ENCODE peak calls at places on chromosomes 16 and 17, in eight cellular contexts. Q is OCI-LY7, L is neural progenitor cell, I is HCT116, O is PC-3, H is GM23338, U is MM.1S, Y is hepatocyte. E is an unnamed sample.

GRCh38 chr17:35289222-35289621 is 46.4 kb downstream of the SLFN5 start:
- DNase-seq in L (no peak), Q (no peak), O (no peak), H (no peak), Y (no peak), U (peak), I (no peak), E (no peak)

GRCh38 chr16:49524578-49525315 is 151.1 kb downstream of the C16orf78 start:
- DNase-seq in U (no peak), H (no peak), L (no peak), I (no peak), Y (no peak), O (no peak), Q (no peak), E (no peak)

GRCh38 chr17:75809631-75810111 is 25.1 kb downstream of the UNK start:
- DNase-seq in Y (no peak), L (no peak), H (no peak), O (no peak), U (no peak), Q (no peak), I (no peak), E (no peak)

GRCh38 chr16:30805056-30805369 is 18.0 kb upstream of the ZNF629 start:
- DNase-seq in Y (no peak), O (no peak), L (no peak), H (no peak), I (no peak), U (no peak), Q (no peak), E (no peak)

GRCh38 chr17:81273698-81274470 is 21.2 kb downstream of the SLC38A10 start:
- DNase-seq in O (no peak), H (no peak), Q (no peak), Y (no peak), I (no peak), L (no peak), U (no peak), E (no peak)

GRCh38 chr16:85438981-85439639 is 174.0 kb upstream of the GSE1 start:
- DNase-seq in H (no peak), U (no peak), Y (no peak), Q (no peak), I (no peak), L (no peak), O (no peak), E (no peak)

GRCh38 chr16:48365030-48365600 is 20.1 kb downstream of the SIAH1 start:
- DNase-seq in O (peak), L (no peak), Q (no peak), I (no peak), H (no peak), Y (peak), U (no peak), E (peak)

GRCh38 chr17:43846963-43847369 is at the start of gene CD300LG:
- DNase-seq in O (no peak), L (peak), H (peak), Y (no peak), U (no peak), I (no peak), Q (no peak), E (peak)

GRCh38 chr17:81295678-81296381 is 723 bp upstream of the SLC38A10 start:
- DNase-seq in Y (peak), L (peak), O (peak), Q (peak), H (peak), U (peak), I (peak), E (peak)

GRCh38 chr17:2158011-2158410 is 103.1 kb downstream of the HIC1 start:
- DNase-seq in O (no peak), Y (peak), Q (no peak), I (no peak), H (no peak), U (no peak), L (no peak), E (peak)

GRCh38 chr17:17171186-17171585 is 34.9 kb downstream of the PLD6 start:
- DNase-seq in L (no peak), U (no peak), I (no peak), O (no peak), Q (no peak), H (no peak), Y (no peak), E (no peak)
- TF ChIP-seq EZH2phosphoT487 in L (no peak), U (no peak), I (no peak), O (no peak), Q (no peak), H (no peak), Y (no peak), E (no peak)

GRCh38 chr17:50514936-50515702 is 6.9 kb downstream of the MYCBPAP start:
- DNase-seq in Y (no peak), I (no peak), Q (no peak), U (no peak), H (peak), O (no peak), L (peak), E (peak)
- TF ChIP-seq EZH2phosphoT487 in Y (no peak), I (no peak), Q (no peak), U (no peak), H (no peak), O (no peak), L (no peak), E (no peak)

DNA sequence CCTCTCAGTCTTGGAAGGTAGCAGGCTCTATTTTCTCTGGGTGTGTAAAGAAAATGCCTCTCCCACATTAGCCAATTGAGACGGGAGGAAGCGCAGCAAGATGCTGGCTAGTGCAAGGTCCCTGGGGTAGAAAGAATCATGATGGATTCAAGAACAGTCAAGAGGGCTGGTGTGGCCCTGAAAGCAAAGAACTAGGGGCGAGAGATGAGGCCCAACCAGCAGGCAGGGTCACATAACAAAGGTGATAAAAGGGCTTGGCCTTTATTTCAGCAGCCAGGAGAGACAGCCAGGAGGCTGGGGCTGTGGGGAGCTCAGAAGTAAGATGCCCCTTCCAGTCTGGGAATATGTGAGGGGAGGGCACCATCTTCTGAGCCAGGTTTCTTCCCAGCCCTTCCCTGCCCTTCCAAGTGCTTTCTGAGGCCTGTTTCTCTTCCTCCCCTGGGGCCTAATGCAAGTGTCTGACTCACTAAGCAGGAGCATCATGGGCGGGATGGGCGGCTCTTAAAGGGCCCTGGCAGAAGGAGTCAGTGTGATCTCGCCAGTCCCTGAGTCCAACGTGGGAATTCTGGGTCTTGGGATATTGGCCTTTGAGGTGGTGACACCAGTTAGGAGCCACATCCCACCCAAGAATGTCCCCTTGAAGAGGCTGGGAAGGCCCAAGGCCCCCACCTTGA is 3.9 kb upstream of the NLRC5 start:
- DNase-seq in Y (peak), U (no peak), L (no peak), Q (no peak), I (peak), O (peak), H (no peak), E (peak)
- TF ChIP-seq EZH2phosphoT487 in Y (no peak), U (no peak), L (no peak), Q (no peak), I (no peak), O (no peak), H (no peak), E (no peak)

GRCh38 chr17:74757931-74758845 is 9.8 kb downstream of the NHERF1 start:
- DNase-seq in O (no peak), H (no peak), U (no peak), Y (no peak), I (no peak), L (no peak), Q (no peak), E (no peak)

GRCh38 chr17:74759941-74760340 is 11.5 kb downstream of the NHERF1 start:
- DNase-seq in Q (no peak), U (no peak), L (peak), O (peak), H (peak), I (no peak), Y (peak), E (no peak)

GRCh38 chr17:74758846-74759163 is 10.4 kb downstream of the NHERF1 start:
- DNase-seq in L (no peak), H (no peak), I (no peak), O (peak), Y (no peak), U (peak), Q (no peak), E (peak)

GRCh38 chr17:74760404-74761105 is 12.1 kb downstream of the NHERF1 start:
- DNase-seq in Q (no peak), I (no peak), U (no peak), O (no peak), Y (no peak), L (peak), H (no peak), E (no peak)

GRCh38 chr17:74759243-74759801 is 10.9 kb downstream of the NHERF1 start:
- DNase-seq in U (peak), O (no peak), Y (no peak), L (no peak), I (no peak), Q (peak), H (no peak), E (no peak)
- TF ChIP-seq EZH2phosphoT487 in U (no peak), O (no peak), Y (no peak), L (no peak), I (no peak), Q (no peak), H (no peak), E (no peak)

GRCh38 chr17:83072600-83073358 is 6.6 kb upstream of the METRNL start:
- DNase-seq in U (no peak), Q (no peak), L (no peak), Y (no peak), H (no peak), I (no peak), O (no peak), E (no peak)

GRCh38 chr17:83071966-83072562 is 7.3 kb upstream of the METRNL start:
- DNase-seq in Q (no peak), U (no peak), L (no peak), H (no peak), O (no peak), Y (no peak), I (no peak), E (no peak)

GRCh38 chr17:83075270-83075880 is 4.0 kb upstream of the METRNL start:
- DNase-seq in O (no peak), Y (no peak), Q (no peak), L (no peak), U (no peak), H (no peak), I (no peak), E (no peak)

GRCh38 chr17:83074696-83075223 is 4.6 kb upstream of the METRNL start:
- DNase-seq in U (no peak), L (no peak), Q (no peak), Y (no peak), I (no peak), O (no peak), H (no peak), E (no peak)

DNA sequence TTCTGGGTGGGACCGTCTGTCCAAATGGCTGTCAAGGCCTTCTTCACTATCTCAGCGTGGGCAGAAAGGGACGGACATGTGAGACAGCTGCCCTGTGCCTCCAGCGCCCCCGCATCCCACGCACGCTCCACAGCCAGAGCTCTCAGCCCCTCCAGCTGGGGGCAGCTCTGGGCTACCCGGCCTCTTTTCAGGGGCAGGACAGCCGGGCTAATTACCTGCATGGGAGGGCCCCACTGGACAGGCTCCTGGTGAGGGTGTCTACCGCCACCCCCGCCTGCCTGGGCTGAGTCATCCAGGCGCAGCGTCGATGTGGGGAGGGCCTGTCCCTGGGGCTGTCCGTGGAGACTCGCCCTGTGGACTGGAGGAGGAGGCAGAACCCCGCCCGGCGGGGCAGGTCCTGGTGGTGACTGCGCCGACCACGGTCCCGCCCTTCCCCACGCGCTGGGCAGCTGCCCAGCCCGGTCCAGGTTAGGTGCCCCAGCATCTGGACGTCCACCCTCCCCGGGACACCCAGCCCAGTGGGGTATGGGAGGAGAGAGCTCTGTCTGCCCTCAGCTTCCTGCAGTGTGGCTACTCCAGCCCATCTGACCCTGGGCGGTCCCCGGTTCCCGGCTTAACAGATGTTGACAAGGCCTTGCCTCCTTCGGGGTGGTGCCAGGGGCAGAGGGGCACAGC is 5.9 kb upstream of the METRNL start:
- DNase-seq in U (no peak), I (peak), L (no peak), O (peak), H (no peak), Y (peak), Q (no peak), E (peak)
- TF ChIP-seq EZH2phosphoT487 in U (no peak), I (no peak), L (no peak), O (no peak), H (no peak), Y (no peak), Q (no peak), E (no peak)

GRCh38 chr16:19722269-19722952 is 4.3 kb downstream of the IQCK start:
- DNase-seq in Y (no peak), H (no peak), L (no peak), O (no peak), I (no peak), U (no peak), Q (no peak), E (no peak)
- TF ChIP-seq EZH2phosphoT487 in Y (no peak), H (no peak), L (no peak), O (no peak), I (no peak), U (no peak), Q (no peak), E (no peak)

GRCh38 chr17:59561042-59561441 is 4.4 kb upstream of the DHX40 start:
- DNase-seq in U (peak), I (peak), H (peak), O (peak), Y (peak), Q (peak), L (peak), E (peak)

GRCh38 chr17:59565171-59565958 is at the start of gene DHX40:
- DNase-seq in O (peak), L (peak), Q (peak), U (peak), I (peak), Y (peak), H (peak), E (peak)

GRCh38 chr17:59565959-59566324 is 532 bp downstream of the DHX40 start:
- DNase-seq in I (peak), U (peak), L (peak), Y (peak), H (peak), O (peak), Q (peak), E (peak)
- TF ChIP-seq EZH2phosphoT487 in I (no peak), U (no peak), L (no peak), Y (no peak), H (no peak), O (no peak), Q (no peak), E (no peak)

GRCh38 chr17:41176744-41177387 is 1.2 kb downstream of the KRTAP4-2 start:
- DNase-seq in U (peak), Q (peak), H (no peak), O (no peak), I (no peak), Y (no peak), L (no peak), E (no peak)

GRCh38 chr17:41167561-41167960 is 460 bp downstream of the KRTAP4-3 start:
- DNase-seq in Y (no peak), Q (no peak), O (no peak), H (no peak), L (peak), I (no peak), U (no peak), E (no peak)

GRCh38 chr17:41168121-41168520 is at the start of gene KRTAP4-3:
- DNase-seq in L (no peak), O (no peak), I (no peak), U (no peak), H (no peak), Y (no peak), Q (no peak), E (no peak)

GRCh38 chr17:41177727-41178271 is at the start of gene KRTAP4-2:
- DNase-seq in Q (no peak), L (no peak), Y (no peak), U (no peak), O (no peak), I (no peak), H (no peak), E (no peak)

DNA sequence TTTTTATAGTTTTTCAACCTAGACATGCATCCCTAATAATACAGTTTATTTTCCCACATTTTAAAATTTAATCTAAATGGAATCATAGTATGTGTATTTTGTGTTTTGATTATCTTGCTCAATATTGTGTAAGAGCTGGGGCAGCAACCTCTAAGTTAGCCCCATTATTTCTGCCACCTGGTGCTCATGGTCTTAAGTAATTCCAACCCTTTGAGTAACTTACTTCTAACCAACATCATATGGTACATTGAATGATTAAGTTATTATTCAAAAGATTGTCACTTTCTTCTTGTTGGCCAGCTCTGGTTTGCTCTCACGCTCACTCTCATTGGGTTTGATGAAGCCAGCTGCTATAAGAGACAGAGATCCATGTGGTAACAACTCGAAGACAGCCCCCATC is 3.9 kb upstream of the KRTAP4-3 start:
- DNase-seq in O (no peak), L (no peak), Y (no peak), U (no peak), Q (no peak), H (no peak), I (no peak), E (peak)
- TF ChIP-seq EZH2phosphoT487 in O (no peak), L (no peak), Y (no peak), U (no peak), Q (no peak), H (no peak), I (no peak), E (no peak)